ENCODE peak calls at places on chromosome 2, in five cellular contexts. L is OCI-M1, V is heart right ventricle, J is lung, N is A549. Z is an unnamed sample.

GRCh38 chr2:157196956-157197355 is 60.5 kb upstream of the GALNT5 start:
- DNase-seq in L (no peak), V (no peak), J (no peak), N (no peak), Z (no peak)

GRCh38 chr2:46876741-46877384 is 38.7 kb downstream of the MCFD2 start:
- DNase-seq in L (peak; percentile 83), V (peak; percentile 53), J (no peak), N (peak; percentile 82), Z (peak; percentile 78)

GRCh38 chr2:215671691-215672090 is 235.8 kb upstream of the FN1 start:
- DNase-seq in L (no peak), V (no peak), J (no peak), N (no peak), Z (no peak)

GRCh38 chr2:152062130-152063091 is 36.4 kb downstream of the CACNB4 start:
- DNase-seq in L (no peak), V (no peak), J (peak; percentile 47), N (peak; percentile 28), Z (no peak)

GRCh38 chr2:231918501-231919330 is 7.5 kb downstream of the NPPC start:
- DNase-seq in L (no peak), V (no peak), J (no peak), N (no peak), Z (no peak)

GRCh38 chr2:240974771-240975572 is 23.4 kb upstream of the SNED1 start:
- DNase-seq in L (peak; percentile 19), V (no peak), J (no peak), N (no peak), Z (no peak)

GRCh38 chr2:61911510-61911909 is 6.0 kb downstream of the COMMD1 start:
- DNase-seq in L (peak; percentile 8), V (no peak), J (no peak), N (no peak), Z (no peak)

GRCh38 chr2:148554459-148555247 is 89.9 kb upstream of the EPC2 start:
- DNase-seq in L (no peak), V (no peak), J (no peak), N (no peak), Z (no peak)

GRCh38 chr2:234632527-234633391 is 135.9 kb upstream of the ARL4C start:
- DNase-seq in L (no peak), V (no peak), J (no peak), N (no peak), Z (no peak)

GRCh38 chr2:105455488-105455991 is 56.7 kb upstream of the FHL2 start:
- DNase-seq in L (peak; percentile 61), V (no peak), J (peak; percentile 48), N (peak; percentile 77), Z (no peak)

Z was measured in dermis microvascular lymphatic vessel endothelial cell.